ENCODE peak calls at places on chromosome 15, in four cellular contexts. L is M059J, E is iris pigment epithelial cell, D is tibial nerve. Q is an unnamed sample.

GRCh38 chr15:37086120-37086519 is 14.2 kb downstream of the MEIS2 start:
- DNase-seq in L (no peak), D (no peak), E (no peak), Q (no peak)

GRCh38 chr15:61530769-61531168 is 301.7 kb upstream of the RORA start:
- DNase-seq in L (peak), E (no peak), D (no peak), Q (no peak)

GRCh38 chr15:67068724-67069400 is 3.5 kb downstream of the SMAD3 start:
- DNase-seq in E (peak), D (no peak), L (peak), Q (no peak)

GRCh38 chr15:77015651-77016320 is 20.9 kb downstream of the PSTPIP1 start:
- DNase-seq in L (no peak), E (no peak), D (no peak), Q (no peak)

GRCh38 chr15:95326689-95327525 is 1003.6 kb upstream of the NR2F2 start:
- DNase-seq in E (no peak), L (no peak), D (peak), Q (no peak)

GRCh38 chr15:40918146-40918798 is 10.9 kb upstream of the DLL4 start:
- DNase-seq in E (no peak), L (no peak), D (no peak), Q (no peak)

GRCh38 chr15:96160269-96160668 is 170.2 kb upstream of the NR2F2 start:
- DNase-seq in D (peak), E (peak), L (no peak), Q (no peak)

GRCh38 chr15:93146196-93146595 is 57.2 kb upstream of the RGMA start:
- DNase-seq in D (no peak), E (no peak), L (no peak), Q (no peak)

GRCh38 chr15:25763206-25763880 is 99.8 kb downstream of the ATP10A start:
- DNase-seq in E (no peak), D (no peak), L (no peak), Q (no peak)

GRCh38 chr15:76293361-76293760 is 17.9 kb downstream of the ETFA start:
- DNase-seq in E (peak), D (no peak), L (no peak), Q (no peak)

GRCh38 chr15:94671845-94672524 is 440.6 kb downstream of the MCTP2 start:
- DNase-seq in L (no peak), E (peak), D (peak), Q (no peak)

GRCh38 chr15:41804920-41805666 is 22.8 kb upstream of the JMJD7 start:
- DNase-seq in L (peak), E (no peak), D (no peak), Q (no peak)

GRCh38 chr15:47872869-47873301 is 155.6 kb downstream of the SEMA6D start:
- DNase-seq in L (no peak), D (no peak), E (no peak), Q (no peak)

GRCh38 chr15:40618906-40619305 is 24.9 kb downstream of the KNL1 start:
- DNase-seq in D (no peak), L (no peak), E (no peak), Q (no peak)

GRCh38 chr15:68208641-68209240 is 3.6 kb upstream of the CALML4 start:
- DNase-seq in L (no peak), E (no peak), D (no peak), Q (peak)

GRCh38 chr15:100114100-100114499 is 227.7 kb downstream of the ADAMTS17 start:
- DNase-seq in L (peak), E (peak), D (peak), Q (no peak)

GRCh38 chr15:101027273-101027901 is 108.2 kb downstream of the LRRK1 start:
- DNase-seq in D (no peak), L (no peak), E (no peak), Q (peak)

GRCh38 chr15:96349034-96349932 is 18.8 kb downstream of the NR2F2 start:
- DNase-seq in E (no peak), L (no peak), D (no peak), Q (no peak)

GRCh38 chr15:101318810-101319200 is 23.8 kb upstream of the SNRPA1 start:
- DNase-seq in D (no peak), L (no peak), E (no peak), Q (no peak)

GRCh38 chr15:39704684-39705083 is 78.0 kb downstream of the FSIP1 start:
- DNase-seq in D (no peak), E (peak), L (peak), Q (no peak)

GRCh38 chr15:93983501-93983900 is 247.9 kb upstream of the MCTP2 start:
- DNase-seq in L (no peak), E (no peak), D (no peak), Q (no peak)

GRCh38 chr15:48566669-48567068 is 78.8 kb downstream of the FBN1 start:
- DNase-seq in E (peak), L (peak), D (no peak), Q (no peak)

GRCh38 chr15:85421116-85421925 is 40.9 kb downstream of the AKAP13 start:
- DNase-seq in E (no peak), L (peak), D (no peak), Q (no peak)

GRCh38 chr15:53739651-53740050 is 19.8 kb downstream of the WDR72 start:
- DNase-seq in L (no peak), E (no peak), D (no peak), Q (no peak)